ENCODE peak calls at places on chromosome 7, in seven cellular contexts. One of them, this sample, is unnamed.

GRCh38 chr7:31398815-31399214 is 58.3 kb upstream of the NEUROD6 start:
- DNase-seq in NAMALWA: no peak
- DNase-seq in left lobe of liver: no peak
- DNase-seq in NCI-H510A treated with DMSO at 0.1 percent for 48 hours: no peak
- DNase-seq in left ventricle myocardium inferior: no peak
- DNase-seq in 8988T: no peak
- DNase-seq in CD4-positive, alpha-beta T cell: no peak
- DNase-seq in this sample: no peak

GRCh38 chr7:98681496-98681895 is 64.4 kb downstream of the NPTX2 start:
- DNase-seq in NAMALWA: no peak
- DNase-seq in left lobe of liver: no peak
- DNase-seq in NCI-H510A treated with DMSO at 0.1 percent for 48 hours: no peak
- DNase-seq in left ventricle myocardium inferior: no peak
- DNase-seq in 8988T: no peak
- DNase-seq in CD4-positive, alpha-beta T cell: no peak
- DNase-seq in this sample: no peak

GRCh38 chr7:3095046-3095445 is 51.4 kb upstream of the CARD11 start:
- DNase-seq in NAMALWA: peak; percentile 45
- DNase-seq in left lobe of liver: no peak
- DNase-seq in NCI-H510A treated with DMSO at 0.1 percent for 48 hours: no peak
- DNase-seq in left ventricle myocardium inferior: no peak
- DNase-seq in 8988T: no peak
- DNase-seq in CD4-positive, alpha-beta T cell: peak; percentile 63
- DNase-seq in this sample: no peak

GRCh38 chr7:153939177-153939576 is 113.0 kb upstream of the DPP6 start:
- DNase-seq in NAMALWA: no peak
- DNase-seq in left lobe of liver: no peak
- DNase-seq in NCI-H510A treated with DMSO at 0.1 percent for 48 hours: no peak
- DNase-seq in left ventricle myocardium inferior: no peak
- DNase-seq in 8988T: no peak
- DNase-seq in CD4-positive, alpha-beta T cell: no peak
- DNase-seq in this sample: no peak

GRCh38 chr7:123637878-123638277 is 17.8 kb upstream of the LMOD2 start:
- DNase-seq in NAMALWA: no peak
- DNase-seq in left lobe of liver: no peak
- DNase-seq in NCI-H510A treated with DMSO at 0.1 percent for 48 hours: no peak
- DNase-seq in left ventricle myocardium inferior: no peak
- DNase-seq in 8988T: no peak
- DNase-seq in CD4-positive, alpha-beta T cell: no peak
- DNase-seq in this sample: no peak

GRCh38 chr7:106220307-106220706 is 64.5 kb downstream of the NAMPT start:
- DNase-seq in NAMALWA: no peak
- DNase-seq in left lobe of liver: no peak
- DNase-seq in NCI-H510A treated with DMSO at 0.1 percent for 48 hours: no peak
- DNase-seq in left ventricle myocardium inferior: no peak
- DNase-seq in 8988T: no peak
- DNase-seq in CD4-positive, alpha-beta T cell: no peak
- DNase-seq in this sample: no peak

GRCh38 chr7:157715938-157716280 is 379.1 kb downstream of the DNAJB6 start:
- DNase-seq in NAMALWA: no peak
- DNase-seq in left lobe of liver: no peak
- DNase-seq in NCI-H510A treated with DMSO at 0.1 percent for 48 hours: no peak
- DNase-seq in left ventricle myocardium inferior: no peak
- DNase-seq in 8988T: no peak
- DNase-seq in CD4-positive, alpha-beta T cell: no peak
- DNase-seq in this sample: no peak

GRCh38 chr7:64883113-64883905 is 19.8 kb upstream of the ZNF273 start:
- DNase-seq in NAMALWA: no peak
- DNase-seq in left lobe of liver: peak; percentile 38
- DNase-seq in NCI-H510A treated with DMSO at 0.1 percent for 48 hours: no peak
- DNase-seq in left ventricle myocardium inferior: no peak
- DNase-seq in 8988T: no peak
- DNase-seq in CD4-positive, alpha-beta T cell: no peak
- DNase-seq in this sample: no peak

GRCh38 chr7:85176197-85176596 is 10.7 kb downstream of the SEMA3D start:
- DNase-seq in NAMALWA: no peak
- DNase-seq in left lobe of liver: no peak
- DNase-seq in NCI-H510A treated with DMSO at 0.1 percent for 48 hours: no peak
- DNase-seq in left ventricle myocardium inferior: no peak
- DNase-seq in 8988T: no peak
- DNase-seq in CD4-positive, alpha-beta T cell: no peak
- DNase-seq in this sample: no peak

GRCh38 chr7:12643001-12643400 is 44.4 kb upstream of the ARL4A start:
- DNase-seq in NAMALWA: no peak
- DNase-seq in left lobe of liver: no peak
- DNase-seq in NCI-H510A treated with DMSO at 0.1 percent for 48 hours: no peak
- DNase-seq in left ventricle myocardium inferior: no peak
- DNase-seq in 8988T: no peak
- DNase-seq in CD4-positive, alpha-beta T cell: no peak
- DNase-seq in this sample: peak; percentile 42

GRCh38 chr7:23347682-23348180 is 48.6 kb downstream of the MALSU1 start:
- DNase-seq in NAMALWA: no peak
- DNase-seq in left lobe of liver: no peak
- DNase-seq in NCI-H510A treated with DMSO at 0.1 percent for 48 hours: no peak
- DNase-seq in left ventricle myocardium inferior: no peak
- DNase-seq in 8988T: no peak
- DNase-seq in CD4-positive, alpha-beta T cell: no peak
- DNase-seq in this sample: peak; percentile 80

GRCh38 chr7:116395125-116395791 is 104.3 kb upstream of the CAV2 start:
- DNase-seq in NAMALWA: no peak
- DNase-seq in left lobe of liver: no peak
- DNase-seq in NCI-H510A treated with DMSO at 0.1 percent for 48 hours: no peak
- DNase-seq in left ventricle myocardium inferior: no peak
- DNase-seq in 8988T: peak; percentile 23
- DNase-seq in CD4-positive, alpha-beta T cell: no peak
- DNase-seq in this sample: peak; percentile 93

GRCh38 chr7:119545118-119545517 is 727.9 kb upstream of the KCND2 start:
- DNase-seq in NAMALWA: no peak
- DNase-seq in left lobe of liver: no peak
- DNase-seq in NCI-H510A treated with DMSO at 0.1 percent for 48 hours: peak; percentile 7
- DNase-seq in left ventricle myocardium inferior: no peak
- DNase-seq in 8988T: no peak
- DNase-seq in CD4-positive, alpha-beta T cell: no peak
- DNase-seq in this sample: peak; percentile 40